ENCODE peak calls at places on chromosome 12, in five cellular contexts. One of them, this sample, is unnamed.

GRCh38 chr12:13539051-13539450 is 342.5 kb downstream of the EMP1 start:
- DNase-seq in stimulated activated CD4-positive, alpha-beta T cell treated with anti-CD3 and anti-CD28 coated beads, TNF-alpha, amount 100 ng/mL, for 1 hour: no peak
- DNase-seq in CD4-positive, alpha-beta T cell: no peak
- DNase-seq in tibial nerve: no peak
- DNase-seq in dorsolateral prefrontal cortex: no peak
- DNase-seq in this sample: no peak

GRCh38 chr12:77064891-77065360 is 443 bp downstream of the E2F7 start:
- DNase-seq in stimulated activated CD4-positive, alpha-beta T cell treated with anti-CD3 and anti-CD28 coated beads, TNF-alpha, amount 100 ng/mL, for 1 hour: peak
- DNase-seq in CD4-positive, alpha-beta T cell: peak
- DNase-seq in tibial nerve: no peak
- DNase-seq in dorsolateral prefrontal cortex: no peak
- DNase-seq in this sample: no peak

GRCh38 chr12:93788853-93789252 is 111.7 kb downstream of the CRADD start:
- DNase-seq in stimulated activated CD4-positive, alpha-beta T cell treated with anti-CD3 and anti-CD28 coated beads, TNF-alpha, amount 100 ng/mL, for 1 hour: no peak
- DNase-seq in CD4-positive, alpha-beta T cell: no peak
- DNase-seq in tibial nerve: no peak
- DNase-seq in dorsolateral prefrontal cortex: no peak
- DNase-seq in this sample: no peak

GRCh38 chr12:109291531-109292341 is 17.3 kb downstream of the FOXN4 start:
- DNase-seq in stimulated activated CD4-positive, alpha-beta T cell treated with anti-CD3 and anti-CD28 coated beads, TNF-alpha, amount 100 ng/mL, for 1 hour: no peak
- DNase-seq in CD4-positive, alpha-beta T cell: no peak
- DNase-seq in tibial nerve: no peak
- DNase-seq in dorsolateral prefrontal cortex: peak
- DNase-seq in this sample: no peak

GRCh38 chr12:25463005-25463404 is 90.1 kb downstream of the LMNTD1 start:
- DNase-seq in stimulated activated CD4-positive, alpha-beta T cell treated with anti-CD3 and anti-CD28 coated beads, TNF-alpha, amount 100 ng/mL, for 1 hour: no peak
- DNase-seq in CD4-positive, alpha-beta T cell: no peak
- DNase-seq in tibial nerve: no peak
- DNase-seq in dorsolateral prefrontal cortex: no peak
- DNase-seq in this sample: no peak

GRCh38 chr12:98002887-98003493 is 512.4 kb upstream of the TMPO start:
- DNase-seq in stimulated activated CD4-positive, alpha-beta T cell treated with anti-CD3 and anti-CD28 coated beads, TNF-alpha, amount 100 ng/mL, for 1 hour: no peak
- DNase-seq in CD4-positive, alpha-beta T cell: no peak
- DNase-seq in tibial nerve: peak
- DNase-seq in dorsolateral prefrontal cortex: no peak
- DNase-seq in this sample: no peak

GRCh38 chr12:93451423-93452158 is 9.8 kb upstream of the UBE2N start:
- DNase-seq in stimulated activated CD4-positive, alpha-beta T cell treated with anti-CD3 and anti-CD28 coated beads, TNF-alpha, amount 100 ng/mL, for 1 hour: no peak
- DNase-seq in CD4-positive, alpha-beta T cell: no peak
- DNase-seq in tibial nerve: no peak
- DNase-seq in dorsolateral prefrontal cortex: no peak
- DNase-seq in this sample: no peak

GRCh38 chr12:85260904-85261303 is 19.1 kb upstream of the ALX1 start:
- DNase-seq in stimulated activated CD4-positive, alpha-beta T cell treated with anti-CD3 and anti-CD28 coated beads, TNF-alpha, amount 100 ng/mL, for 1 hour: no peak
- DNase-seq in CD4-positive, alpha-beta T cell: no peak
- DNase-seq in tibial nerve: no peak
- DNase-seq in dorsolateral prefrontal cortex: no peak
- DNase-seq in this sample: no peak

GRCh38 chr12:58648151-58648550 is 272.2 kb downstream of the LRIG3 start:
- DNase-seq in stimulated activated CD4-positive, alpha-beta T cell treated with anti-CD3 and anti-CD28 coated beads, TNF-alpha, amount 100 ng/mL, for 1 hour: no peak
- DNase-seq in CD4-positive, alpha-beta T cell: no peak
- DNase-seq in tibial nerve: no peak
- DNase-seq in dorsolateral prefrontal cortex: no peak
- DNase-seq in this sample: no peak

GRCh38 chr12:90959538-90960139 is 4.7 kb upstream of the CCER1 start:
- DNase-seq in stimulated activated CD4-positive, alpha-beta T cell treated with anti-CD3 and anti-CD28 coated beads, TNF-alpha, amount 100 ng/mL, for 1 hour: no peak
- DNase-seq in CD4-positive, alpha-beta T cell: no peak
- DNase-seq in tibial nerve: peak
- DNase-seq in dorsolateral prefrontal cortex: no peak
- DNase-seq in this sample: no peak

GRCh38 chr12:126668538-126668937 is 1598.4 kb upstream of the TMEM132C start:
- DNase-seq in stimulated activated CD4-positive, alpha-beta T cell treated with anti-CD3 and anti-CD28 coated beads, TNF-alpha, amount 100 ng/mL, for 1 hour: no peak
- DNase-seq in CD4-positive, alpha-beta T cell: no peak
- DNase-seq in tibial nerve: no peak
- DNase-seq in dorsolateral prefrontal cortex: no peak
- DNase-seq in this sample: no peak

GRCh38 chr12:94262228-94263010 is 114.0 kb downstream of the PLXNC1 start:
- DNase-seq in stimulated activated CD4-positive, alpha-beta T cell treated with anti-CD3 and anti-CD28 coated beads, TNF-alpha, amount 100 ng/mL, for 1 hour: peak
- DNase-seq in CD4-positive, alpha-beta T cell: peak
- DNase-seq in tibial nerve: peak
- DNase-seq in dorsolateral prefrontal cortex: peak
- DNase-seq in this sample: peak

GRCh38 chr12:77179515-77179914 is 114.1 kb upstream of the E2F7 start:
- DNase-seq in stimulated activated CD4-positive, alpha-beta T cell treated with anti-CD3 and anti-CD28 coated beads, TNF-alpha, amount 100 ng/mL, for 1 hour: no peak
- DNase-seq in CD4-positive, alpha-beta T cell: no peak
- DNase-seq in tibial nerve: no peak
- DNase-seq in dorsolateral prefrontal cortex: no peak
- DNase-seq in this sample: no peak

GRCh38 chr12:57744194-57744776 is 554 bp upstream of the TSPAN31 start:
- DNase-seq in stimulated activated CD4-positive, alpha-beta T cell treated with anti-CD3 and anti-CD28 coated beads, TNF-alpha, amount 100 ng/mL, for 1 hour: peak
- DNase-seq in CD4-positive, alpha-beta T cell: peak
- DNase-seq in tibial nerve: peak
- DNase-seq in dorsolateral prefrontal cortex: no peak
- DNase-seq in this sample: no peak

GRCh38 chr12:31861360-31861759 is 97.9 kb upstream of the RESF1 start:
- DNase-seq in stimulated activated CD4-positive, alpha-beta T cell treated with anti-CD3 and anti-CD28 coated beads, TNF-alpha, amount 100 ng/mL, for 1 hour: no peak
- DNase-seq in CD4-positive, alpha-beta T cell: no peak
- DNase-seq in tibial nerve: no peak
- DNase-seq in dorsolateral prefrontal cortex: no peak
- DNase-seq in this sample: no peak

GRCh38 chr12:54475542-54475941 is 2.1 kb upstream of the GTSF1 start:
- DNase-seq in stimulated activated CD4-positive, alpha-beta T cell treated with anti-CD3 and anti-CD28 coated beads, TNF-alpha, amount 100 ng/mL, for 1 hour: no peak
- DNase-seq in CD4-positive, alpha-beta T cell: no peak
- DNase-seq in tibial nerve: no peak
- DNase-seq in dorsolateral prefrontal cortex: no peak
- DNase-seq in this sample: no peak